ENCODE peak calls at places on chromosome 1, in seven cellular contexts. One of them, this sample, is unnamed.

GRCh38 chr1:152878042-152878441 is at the start of gene SMCP:
- DNase-seq in lung: no peak
- DNase-seq in thoracic aorta: no peak
- DNase-seq in left lung: no peak
- DNase-seq in left ventricle myocardium inferior: no peak
- DNase-seq in CD8-positive, alpha-beta T cell: no peak
- DNase-seq in fibroblast of lung: no peak
- DNase-seq in this sample: peak; percentile 39

GRCh38 chr1:28887418-28887834 is 26.9 kb upstream of the EPB41 start:
- DNase-seq in fibroblast of lung: no peak
- DNase-seq in CD8-positive, alpha-beta T cell: peak; percentile 49
- DNase-seq in left lung: peak; percentile 54
- DNase-seq in left ventricle myocardium inferior: peak; percentile 18
- DNase-seq in lung: no peak
- DNase-seq in thoracic aorta: no peak
- DNase-seq in this sample: peak; percentile 13

GRCh38 chr1:170727953-170728352 is 64.0 kb downstream of the PRRX1 start:
- DNase-seq in fibroblast of lung: no peak
- DNase-seq in lung: no peak
- DNase-seq in left lung: no peak
- DNase-seq in thoracic aorta: no peak
- DNase-seq in left ventricle myocardium inferior: no peak
- DNase-seq in CD8-positive, alpha-beta T cell: no peak
- DNase-seq in this sample: no peak

GRCh38 chr1:224435318-224435763 is 744 bp upstream of the WDR26 start:
- DNase-seq in thoracic aorta: no peak
- DNase-seq in fibroblast of lung: peak; percentile 79
- DNase-seq in CD8-positive, alpha-beta T cell: no peak
- DNase-seq in lung: no peak
- DNase-seq in left ventricle myocardium inferior: no peak
- DNase-seq in left lung: no peak
- DNase-seq in this sample: peak; percentile 65

GRCh38 chr1:91795601-91796389 is 90.2 kb downstream of the TGFBR3 start:
- DNase-seq in left lung: no peak
- DNase-seq in left ventricle myocardium inferior: no peak
- DNase-seq in thoracic aorta: no peak
- DNase-seq in CD8-positive, alpha-beta T cell: no peak
- DNase-seq in lung: no peak
- DNase-seq in fibroblast of lung: peak; percentile 85
- DNase-seq in this sample: peak; percentile 77

GRCh38 chr1:96880626-96881025 is 159.0 kb downstream of the PTBP2 start:
- DNase-seq in CD8-positive, alpha-beta T cell: no peak
- DNase-seq in lung: no peak
- DNase-seq in left lung: no peak
- DNase-seq in thoracic aorta: no peak
- DNase-seq in left ventricle myocardium inferior: no peak
- DNase-seq in fibroblast of lung: peak; percentile 38
- DNase-seq in this sample: no peak

GRCh38 chr1:221089273-221089672 is 210.0 kb downstream of the HLX start:
- DNase-seq in lung: no peak
- DNase-seq in thoracic aorta: no peak
- DNase-seq in CD8-positive, alpha-beta T cell: no peak
- DNase-seq in left ventricle myocardium inferior: no peak
- DNase-seq in fibroblast of lung: peak; percentile 67
- DNase-seq in left lung: no peak
- DNase-seq in this sample: peak; percentile 89

GRCh38 chr1:76105269-76105850 is 30.8 kb downstream of the ST6GALNAC3 start:
- DNase-seq in left ventricle myocardium inferior: no peak
- DNase-seq in CD8-positive, alpha-beta T cell: no peak
- DNase-seq in lung: no peak
- DNase-seq in thoracic aorta: no peak
- DNase-seq in left lung: no peak
- DNase-seq in fibroblast of lung: no peak
- DNase-seq in this sample: no peak

GRCh38 chr1:37038703-37039093 is 4.4 kb upstream of the GRIK3 start:
- DNase-seq in CD8-positive, alpha-beta T cell: no peak
- DNase-seq in fibroblast of lung: no peak
- DNase-seq in left ventricle myocardium inferior: no peak
- DNase-seq in lung: no peak
- DNase-seq in thoracic aorta: no peak
- DNase-seq in left lung: no peak
- DNase-seq in this sample: no peak

GRCh38 chr1:6438047-6438525 is 13.5 kb downstream of the ESPN start:
- DNase-seq in thoracic aorta: no peak
- DNase-seq in left lung: peak; percentile 65
- DNase-seq in fibroblast of lung: peak; percentile 26
- DNase-seq in left ventricle myocardium inferior: peak; percentile 52
- DNase-seq in lung: peak; percentile 65
- DNase-seq in CD8-positive, alpha-beta T cell: peak; percentile 54
- DNase-seq in this sample: peak; percentile 92

GRCh38 chr1:26373789-26374188 is 1.2 kb upstream of the ZNF683 start:
- DNase-seq in lung: no peak
- DNase-seq in left lung: no peak
- DNase-seq in thoracic aorta: no peak
- DNase-seq in left ventricle myocardium inferior: no peak
- DNase-seq in fibroblast of lung: peak; percentile 66
- DNase-seq in CD8-positive, alpha-beta T cell: no peak
- DNase-seq in this sample: no peak

GRCh38 chr1:16048573-16049189 is 5.1 kb downstream of the CLCNKB start:
- DNase-seq in lung: peak; percentile 66
- DNase-seq in left ventricle myocardium inferior: peak; percentile 51
- DNase-seq in fibroblast of lung: peak; percentile 46
- DNase-seq in CD8-positive, alpha-beta T cell: no peak
- DNase-seq in thoracic aorta: no peak
- DNase-seq in left lung: peak; percentile 69
- DNase-seq in this sample: no peak

GRCh38 chr1:45913183-45913924 is 109.9 kb downstream of the MAST2 start:
- DNase-seq in left lung: no peak
- DNase-seq in fibroblast of lung: peak; percentile 98
- DNase-seq in left ventricle myocardium inferior: peak; percentile 50
- DNase-seq in CD8-positive, alpha-beta T cell: no peak
- DNase-seq in thoracic aorta: peak; percentile 59
- DNase-seq in lung: no peak
- DNase-seq in this sample: no peak

GRCh38 chr1:219573158-219573557 is 39.7 kb downstream of the ZC3H11B start:
- DNase-seq in lung: no peak
- DNase-seq in fibroblast of lung: no peak
- DNase-seq in CD8-positive, alpha-beta T cell: no peak
- DNase-seq in thoracic aorta: no peak
- DNase-seq in left ventricle myocardium inferior: no peak
- DNase-seq in left lung: no peak
- DNase-seq in this sample: no peak

GRCh38 chr1:198530964-198531363 is 9.5 kb downstream of the ATP6V1G3 start:
- DNase-seq in fibroblast of lung: no peak
- DNase-seq in left lung: no peak
- DNase-seq in thoracic aorta: no peak
- DNase-seq in CD8-positive, alpha-beta T cell: no peak
- DNase-seq in lung: no peak
- DNase-seq in left ventricle myocardium inferior: no peak
- DNase-seq in this sample: no peak

GRCh38 chr1:6477039-6477820 is 11.3 kb upstream of the TNFRSF25 start:
- DNase-seq in left lung: no peak
- DNase-seq in fibroblast of lung: no peak
- DNase-seq in left ventricle myocardium inferior: no peak
- DNase-seq in CD8-positive, alpha-beta T cell: no peak
- DNase-seq in lung: no peak
- DNase-seq in thoracic aorta: no peak
- DNase-seq in this sample: no peak

GRCh38 chr1:177591155-177591554 is 378.7 kb downstream of the SEC16B start:
- DNase-seq in left ventricle myocardium inferior: no peak
- DNase-seq in fibroblast of lung: no peak
- DNase-seq in lung: no peak
- DNase-seq in left lung: no peak
- DNase-seq in thoracic aorta: no peak
- DNase-seq in CD8-positive, alpha-beta T cell: no peak
- DNase-seq in this sample: no peak

DNA sequence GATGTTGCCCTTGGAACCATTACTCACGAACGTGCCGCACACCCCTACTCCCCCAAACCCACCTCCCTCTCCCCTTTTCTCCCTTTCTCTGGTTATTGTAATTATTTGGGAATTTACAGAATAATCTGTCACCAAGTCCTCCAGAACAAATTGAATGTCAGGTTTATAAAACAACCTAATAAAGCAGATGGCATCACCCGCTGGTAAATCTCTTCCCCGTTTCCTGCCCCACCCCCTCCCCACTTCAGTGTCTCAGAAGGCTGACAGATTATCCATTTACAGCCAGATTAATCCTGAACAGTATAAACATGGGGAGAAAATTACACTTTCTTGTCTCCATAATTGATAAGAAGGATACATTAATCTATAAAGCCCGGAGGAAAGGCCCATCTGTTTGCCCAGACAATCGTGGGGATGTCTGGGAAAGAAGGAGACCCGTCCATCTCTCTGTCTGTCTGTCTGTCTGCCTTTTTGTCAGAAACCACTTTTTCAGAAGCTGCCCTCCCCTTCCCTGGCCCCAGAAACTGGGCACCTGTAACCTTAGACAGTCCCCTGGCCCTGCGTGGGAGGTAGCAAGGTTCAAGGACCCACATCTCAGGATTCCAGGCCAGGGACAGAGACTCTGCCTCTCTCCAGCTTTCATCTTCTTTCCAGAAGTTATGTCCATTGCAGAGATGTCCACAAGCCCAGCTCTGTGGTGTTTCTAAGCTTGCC is 60.7 kb upstream of the CD34 start:
- DNase-seq in lung: no peak
- DNase-seq in CD8-positive, alpha-beta T cell: no peak
- DNase-seq in left lung: no peak
- DNase-seq in left ventricle myocardium inferior: no peak
- DNase-seq in fibroblast of lung: no peak
- DNase-seq in thoracic aorta: no peak
- DNase-seq in this sample: no peak
- H3K4me3 ChIP-seq in lung: no peak overlapping the region
- H3K4me3 ChIP-seq in CD8-positive, alpha-beta T cell: no peak overlapping the region
- H3K4me3 ChIP-seq in left lung: no peak overlapping the region
- H3K4me3 ChIP-seq in left ventricle myocardium inferior: no peak overlapping the region
- H3K4me3 ChIP-seq in fibroblast of lung: no peak overlapping the region
- H3K4me3 ChIP-seq in thoracic aorta: no peak overlapping the region
- H3K4me3 ChIP-seq in this sample: no peak overlapping the region

GRCh38 chr1:204480515-204480914 is 14.1 kb downstream of the PIK3C2B start:
- DNase-seq in fibroblast of lung: no peak
- DNase-seq in thoracic aorta: no peak
- DNase-seq in left ventricle myocardium inferior: no peak
- DNase-seq in CD8-positive, alpha-beta T cell: no peak
- DNase-seq in left lung: no peak
- DNase-seq in lung: no peak
- DNase-seq in this sample: no peak
- H3K4me3 ChIP-seq in fibroblast of lung: no peak overlapping the region
- H3K4me3 ChIP-seq in thoracic aorta: no peak overlapping the region
- H3K4me3 ChIP-seq in left ventricle myocardium inferior: no peak overlapping the region
- H3K4me3 ChIP-seq in CD8-positive, alpha-beta T cell: no peak overlapping the region
- H3K4me3 ChIP-seq in left lung: no peak overlapping the region
- H3K4me3 ChIP-seq in lung: no peak overlapping the region
- H3K4me3 ChIP-seq in this sample: no peak overlapping the region

DNA sequence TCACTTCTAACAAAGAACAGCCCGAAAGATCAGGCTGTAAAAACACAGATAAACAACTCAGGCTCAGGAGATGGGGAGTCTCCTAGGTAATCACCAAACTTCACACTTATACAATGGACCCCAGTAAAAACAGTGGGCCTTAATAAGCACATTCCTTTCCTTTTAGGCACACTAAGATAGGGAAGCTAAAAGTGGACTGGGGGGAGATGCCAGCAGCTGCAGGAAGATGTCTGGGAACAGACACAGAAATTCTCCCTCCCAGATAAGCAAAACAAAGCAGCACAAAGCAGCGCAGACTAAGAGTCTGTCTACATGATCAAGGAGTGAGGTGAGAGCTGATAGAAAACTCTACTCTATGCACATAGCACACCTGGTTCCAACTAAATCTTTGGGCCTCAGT is 29.0 kb upstream of the CTBS start:
- DNase-seq in lung: no peak
- DNase-seq in fibroblast of lung: peak; percentile 87
- DNase-seq in CD8-positive, alpha-beta T cell: no peak
- DNase-seq in left lung: no peak
- DNase-seq in thoracic aorta: no peak
- DNase-seq in left ventricle myocardium inferior: no peak
- DNase-seq in this sample: peak; percentile 29
- H3K4me3 ChIP-seq in lung: no peak overlapping the region
- H3K4me3 ChIP-seq in fibroblast of lung: no peak overlapping the region
- H3K4me3 ChIP-seq in CD8-positive, alpha-beta T cell: no peak overlapping the region
- H3K4me3 ChIP-seq in left lung: no peak overlapping the region
- H3K4me3 ChIP-seq in thoracic aorta: peak overlapping the region; percentile 62
- H3K4me3 ChIP-seq in left ventricle myocardium inferior: peak overlapping the region; percentile 53
- H3K4me3 ChIP-seq in this sample: peak overlapping the region; percentile 63

GRCh38 chr1:24237750-24238149 is 50.7 kb upstream of the IFNLR1 start:
- DNase-seq in thoracic aorta: no peak
- DNase-seq in fibroblast of lung: no peak
- DNase-seq in lung: no peak
- DNase-seq in left ventricle myocardium inferior: no peak
- DNase-seq in left lung: no peak
- DNase-seq in CD8-positive, alpha-beta T cell: no peak
- DNase-seq in this sample: no peak
- H3K4me3 ChIP-seq in thoracic aorta: no peak overlapping the region
- H3K4me3 ChIP-seq in fibroblast of lung: no peak overlapping the region
- H3K4me3 ChIP-seq in lung: no peak overlapping the region
- H3K4me3 ChIP-seq in left ventricle myocardium inferior: no peak overlapping the region
- H3K4me3 ChIP-seq in left lung: no peak overlapping the region
- H3K4me3 ChIP-seq in CD8-positive, alpha-beta T cell: no peak overlapping the region
- H3K4me3 ChIP-seq in this sample: no peak overlapping the region

DNA sequence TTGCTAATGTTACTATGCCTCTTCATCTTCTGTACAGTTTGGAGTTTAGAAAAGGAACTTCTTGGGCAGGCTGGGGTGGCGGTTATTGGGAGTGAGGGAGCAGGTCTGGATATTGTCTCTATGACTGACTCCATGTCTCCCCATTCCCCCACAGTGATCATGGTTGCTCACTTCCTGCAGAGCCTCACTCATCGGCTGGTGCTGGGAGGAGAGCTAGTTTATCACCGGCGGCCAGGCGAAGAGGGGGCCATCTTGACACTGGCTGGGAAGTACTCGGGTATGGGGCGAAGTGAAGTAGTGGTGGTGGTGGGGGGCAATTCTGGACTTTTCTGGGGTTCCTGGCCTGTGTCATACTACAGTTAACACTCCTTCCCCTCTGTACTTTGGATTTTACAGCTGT is 2.2 kb downstream of the TOMM40L start:
- DNase-seq in thoracic aorta: no peak
- DNase-seq in left ventricle myocardium inferior: no peak
- DNase-seq in fibroblast of lung: no peak
- DNase-seq in left lung: no peak
- DNase-seq in CD8-positive, alpha-beta T cell: no peak
- DNase-seq in lung: no peak
- DNase-seq in this sample: no peak
- H3K4me3 ChIP-seq in thoracic aorta: peak overlapping the region; percentile 31
- H3K4me3 ChIP-seq in left ventricle myocardium inferior: peak overlapping the region; percentile 80
- H3K4me3 ChIP-seq in fibroblast of lung: no peak overlapping the region
- H3K4me3 ChIP-seq in left lung: peak overlapping the region; percentile 59
- H3K4me3 ChIP-seq in CD8-positive, alpha-beta T cell: no peak overlapping the region
- H3K4me3 ChIP-seq in lung: no peak overlapping the region
- H3K4me3 ChIP-seq in this sample: peak overlapping the region; percentile 79

GRCh38 chr1:43271186-43272118 is 1.7 kb downstream of the TMEM125 start:
- DNase-seq in left ventricle myocardium inferior: no peak
- DNase-seq in fibroblast of lung: peak; percentile 23
- DNase-seq in lung: peak; percentile 26
- DNase-seq in CD8-positive, alpha-beta T cell: no peak
- DNase-seq in left lung: no peak
- DNase-seq in thoracic aorta: no peak
- DNase-seq in this sample: no peak
- H3K4me3 ChIP-seq in left ventricle myocardium inferior: no peak overlapping the region
- H3K4me3 ChIP-seq in fibroblast of lung: no peak overlapping the region
- H3K4me3 ChIP-seq in lung: no peak overlapping the region
- H3K4me3 ChIP-seq in CD8-positive, alpha-beta T cell: peak overlapping the region; percentile 31
- H3K4me3 ChIP-seq in left lung: peak overlapping the region; percentile 35
- H3K4me3 ChIP-seq in thoracic aorta: no peak overlapping the region
- H3K4me3 ChIP-seq in this sample: peak overlapping the region; percentile 55

This sample was measured in PC-3.